ENCODE peak calls at places on chromosomes 3 and 15, in four cellular contexts. K is IMR-90, S is neuronal stem cell, F is mesenchymal stem cell. G is an unnamed sample.

GRCh38 chr3:34108976-34109375 is 310.5 kb downstream of the PDCD6IP start:
- DNase-seq in K (no peak), S (no peak), F (no peak), G (no peak)

GRCh38 chr15:85580914-85581313 is 200.5 kb downstream of the AKAP13 start:
- DNase-seq in K (no peak), S (no peak), F (no peak), G (no peak)

GRCh38 chr3:45333549-45333948 is 54.8 kb upstream of the LARS2 start:
- DNase-seq in K (peak; percentile 20), S (no peak), F (no peak), G (no peak)

GRCh38 chr15:71011503-71012155 is 103.6 kb upstream of the THSD4 start:
- DNase-seq in K (peak; percentile 84), S (peak; percentile 14), F (peak; percentile 44), G (no peak)

GRCh38 chr3:125593991-125594574 is 1.2 kb downstream of the OSBPL11 start:
- DNase-seq in K (no peak), S (no peak), F (peak; percentile 38), G (no peak)

GRCh38 chr15:57747206-57747605 is 40.7 kb downstream of the POLR2M start:
- DNase-seq in K (no peak), S (no peak), F (no peak), G (no peak)

GRCh38 chr3:43477600-43477999 is 144.2 kb downstream of the ANO10 start:
- DNase-seq in K (no peak), S (no peak), F (no peak), G (no peak)

GRCh38 chr3:9507586-9508578 is 45.7 kb downstream of the LHFPL4 start:
- DNase-seq in K (no peak), S (no peak), F (no peak), G (no peak)

GRCh38 chr3:16468114-16469098 is 45.1 kb downstream of the RFTN1 start:
- DNase-seq in K (no peak), S (no peak), F (peak; percentile 54), G (no peak)

GRCh38 chr15:69806287-69806915 is 291.3 kb downstream of the TLE3 start:
- DNase-seq in K (no peak), S (no peak), F (no peak), G (no peak)

GRCh38 chr15:39096608-39097007 is 484.3 kb upstream of the THBS1 start:
- DNase-seq in K (no peak), S (no peak), F (peak; percentile 19), G (no peak)

GRCh38 chr15:65382921-65383320 is 5.1 kb upstream of the IGDCC3 start:
- DNase-seq in K (no peak), S (no peak), F (no peak), G (no peak)

GRCh38 chr3:33624756-33625155 is 93.3 kb downstream of the CLASP2 start:
- DNase-seq in K (no peak), S (no peak), F (no peak), G (no peak)

GRCh38 chr3:99895706-99896441 is 78.2 kb downstream of the CMSS1 start:
- DNase-seq in K (peak; percentile 95), S (no peak), F (peak; percentile 92), G (no peak)

GRCh38 chr3:62926494-62926893 is 51.3 kb upstream of the CADPS start:
- DNase-seq in K (no peak), S (no peak), F (no peak), G (peak; percentile 79)

GRCh38 chr3:58880182-58880581 is 169.6 kb downstream of the CFAP20DC start:
- DNase-seq in K (peak; percentile 77), S (no peak), F (no peak), G (no peak)

GRCh38 chr3:187295635-187296034 is 4.1 kb upstream of the MASP1 start:
- DNase-seq in K (no peak), S (no peak), F (no peak), G (no peak)

GRCh38 chr3:57221883-57222282 is 5.6 kb upstream of the APPL1 start:
- DNase-seq in K (peak; percentile 28), S (no peak), F (peak; percentile 54), G (no peak)

DNA sequence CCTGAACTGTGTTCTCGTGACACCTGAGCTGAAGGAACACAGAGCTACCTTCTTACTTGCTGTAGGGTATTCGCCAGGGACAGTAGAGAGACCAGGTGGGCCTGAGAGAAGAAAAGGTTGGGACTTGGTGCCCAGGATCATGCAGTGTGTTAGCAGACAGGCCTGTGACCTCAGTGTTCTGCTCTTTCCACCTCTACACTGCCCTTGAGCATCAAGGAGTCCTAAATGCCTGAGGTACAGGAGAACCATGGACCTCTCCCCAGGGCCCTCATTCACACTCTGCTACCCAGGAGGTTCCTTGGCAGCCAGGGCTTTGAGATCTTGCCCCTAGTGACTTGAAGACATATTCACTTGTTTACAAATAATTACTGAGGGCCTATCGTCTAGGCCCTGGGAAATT is 22.2 kb upstream of the JMJD7 start:
- DNase-seq in K (no peak), S (no peak), F (no peak), G (no peak)
- H2BK5ac ChIP-seq in K (no peak overlapping the region), S (no peak overlapping the region), F (no peak overlapping the region), G (no peak overlapping the region)

DNA sequence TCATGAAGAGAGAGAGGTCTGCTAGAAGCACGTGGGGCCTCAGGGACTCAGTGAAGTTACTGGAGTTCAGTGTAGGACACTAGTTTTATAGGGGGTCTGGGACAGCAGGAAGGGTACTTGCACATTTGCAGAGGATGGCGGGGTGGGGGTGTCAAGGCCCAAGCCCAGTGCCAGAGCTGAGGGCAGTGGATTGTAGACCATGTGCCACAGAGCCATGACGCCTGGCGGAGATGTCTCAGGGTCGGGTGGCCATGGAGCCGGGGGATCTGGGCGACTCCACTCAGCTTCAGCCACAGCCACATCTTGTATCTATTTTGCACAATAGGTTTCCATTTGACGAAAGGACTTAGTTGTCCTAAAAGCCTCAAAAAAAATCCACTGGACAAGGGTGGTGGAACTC is 50.4 kb upstream of the RGMA start:
- DNase-seq in K (no peak), S (no peak), F (no peak), G (no peak)
- H4K91ac ChIP-seq in K (no peak overlapping the region), S (no peak overlapping the region), F (no peak overlapping the region), G (no peak overlapping the region)

GRCh38 chr3:42031808-42032475 is 59.2 kb upstream of the TRAK1 start:
- DNase-seq in K (peak; percentile 63), S (no peak), F (peak; percentile 62), G (no peak)
- H2BK5ac ChIP-seq in K (peak overlapping the region; percentile 90), S (no peak overlapping the region), F (peak overlapping the region; percentile 24), G (no peak overlapping the region)

GRCh38 chr3:193830791-193831191 is 237.8 kb downstream of the OPA1 start:
- DNase-seq in K (no peak), S (no peak), F (no peak), G (no peak)
- H4K91ac ChIP-seq in K (no peak overlapping the region), S (no peak overlapping the region), F (no peak overlapping the region), G (no peak overlapping the region)

DNA sequence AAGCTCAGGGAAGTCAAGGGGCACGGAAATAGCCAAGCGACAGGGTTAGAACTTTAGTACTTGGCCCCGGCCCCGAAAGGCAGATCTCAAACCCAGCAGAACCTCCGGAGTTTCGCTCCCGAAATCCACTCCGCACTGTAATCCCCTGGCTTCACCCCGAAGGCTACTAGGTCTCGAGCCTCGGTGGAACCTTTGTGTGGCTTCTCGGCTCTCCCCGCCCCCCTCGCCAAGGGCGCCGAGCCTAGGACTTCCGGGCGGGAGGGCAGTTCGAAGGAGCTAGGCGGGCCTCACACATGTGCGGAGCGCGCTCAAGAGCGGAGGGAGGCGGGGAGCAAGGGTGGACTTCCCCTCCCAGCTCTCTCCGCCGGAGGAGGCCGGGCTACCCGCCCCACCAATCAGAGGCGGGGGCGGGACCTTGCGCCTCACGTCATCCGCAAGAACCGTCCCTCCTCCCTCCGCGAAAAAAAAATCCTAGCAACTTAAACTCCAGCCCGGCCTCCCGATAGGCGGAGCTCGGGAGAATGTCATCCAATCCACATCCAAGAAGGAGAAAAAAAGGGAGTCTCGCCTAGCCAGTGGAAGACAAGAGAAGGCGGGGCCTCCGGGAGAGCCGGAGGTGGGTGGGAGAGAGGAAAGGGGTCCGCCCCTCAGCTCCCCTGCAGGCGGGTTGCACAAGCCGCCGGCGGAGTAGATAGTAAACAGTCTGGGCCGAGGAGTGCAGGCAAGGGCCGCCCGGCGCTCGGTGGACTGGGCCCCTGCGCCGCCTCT is 2.4 kb upstream of the SIN3A start:
- DNase-seq in K (peak; percentile 100), S (peak; percentile 100), F (peak; percentile 100), G (peak; percentile 99)
- H2BK5ac ChIP-seq in K (peak overlapping the region; percentile 89), S (peak overlapping the region; percentile 45), F (peak overlapping the region; percentile 36), G (peak overlapping the region; percentile 36)

GRCh38 chr3:46615976-46616375 is 3.7 kb downstream of the FAM240A start:
- DNase-seq in K (no peak), S (no peak), F (no peak), G (no peak)

GRCh38 chr3:46612324-46612723 is at the start of gene FAM240A:
- DNase-seq in K (no peak), S (no peak), F (no peak), G (no peak)

GRCh38 chr3:46609944-46610722 is 2.2 kb upstream of the FAM240A start:
- DNase-seq in K (no peak), S (no peak), F (no peak), G (no peak)

GRCh38 chr3:46615050-46615449 is 2.7 kb downstream of the FAM240A start:
- DNase-seq in K (no peak), S (no peak), F (no peak), G (no peak)

GRCh38 chr3:46613313-46614005 is 1.1 kb downstream of the FAM240A start:
- DNase-seq in K (no peak), S (no peak), F (no peak), G (no peak)
- H4K91ac ChIP-seq in K (no peak overlapping the region), S (no peak overlapping the region), F (no peak overlapping the region), G (no peak overlapping the region)

GRCh38 chr3:149810846-149811245 is 2.2 kb upstream of the RNF13 start:
- DNase-seq in K (no peak), S (no peak), F (no peak), G (no peak)

GRCh38 chr3:149812606-149813366 is at the start of gene RNF13:
- DNase-seq in K (peak; percentile 94), S (peak; percentile 85), F (peak; percentile 96), G (peak; percentile 93)

GRCh38 chr3:149813367-149814281 is 609 bp downstream of the RNF13 start:
- DNase-seq in K (peak; percentile 47), S (peak; percentile 55), F (peak; percentile 70), G (peak; percentile 58)

GRCh38 chr3:149809694-149810093 is 3.3 kb upstream of the RNF13 start:
- DNase-seq in K (no peak), S (no peak), F (no peak), G (no peak)

DNA sequence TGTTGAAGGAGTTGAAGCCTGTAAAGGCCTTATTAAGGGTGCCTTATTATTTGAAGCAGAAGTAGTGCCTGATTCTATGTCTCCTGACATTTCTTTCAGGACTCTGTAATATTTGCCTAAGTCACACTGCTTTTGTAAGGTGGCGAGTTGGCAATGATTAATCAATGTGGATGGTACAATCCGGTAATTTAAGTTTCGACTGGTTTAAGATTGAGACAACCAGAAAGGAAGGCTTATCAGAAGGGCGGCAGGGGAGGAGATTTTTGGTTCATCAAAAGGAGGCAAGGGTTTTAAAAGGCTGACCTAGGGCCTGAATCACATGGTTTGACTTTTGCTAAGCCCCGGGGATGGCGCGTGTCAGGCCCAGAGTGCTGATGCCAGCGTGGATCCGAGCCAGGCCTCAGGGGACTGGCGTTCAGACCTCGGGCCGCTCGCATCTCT is 830 bp upstream of the RNF13 start:
- DNase-seq in K (no peak), S (no peak), F (no peak), G (no peak)
- H2BK5ac ChIP-seq in K (peak overlapping the region; percentile 61), S (peak overlapping the region; percentile 56), F (no peak overlapping the region), G (no peak overlapping the region)

GRCh38 chr3:133926736-133927542 is 31.3 kb upstream of the RAB6B start:
- DNase-seq in K (no peak), S (peak; percentile 18), F (peak; percentile 5), G (peak; percentile 68)
- H4K91ac ChIP-seq in K (no peak overlapping the region), S (no peak overlapping the region), F (no peak overlapping the region), G (no peak overlapping the region)